ENCODE peak calls at places on chromosomes 3 and 15, in five cellular contexts. J, H, I, W and Q are unnamed samples.

GRCh38 chr3:191391873-191392808 is 61.8 kb upstream of the UTS2B start:
- DNase-seq in I (no peak), J (no peak), W (no peak), H (no peak), Q (no peak)

GRCh38 chr3:46717447-46718231 is at the start of gene PRSS50:
- DNase-seq in H (no peak), J (no peak), I (no peak), W (no peak), Q (no peak)

GRCh38 chr15:90598053-90598577 is 68.4 kb downstream of the CRTC3 start:
- DNase-seq in W (no peak), J (peak; percentile 68), H (no peak), I (no peak), Q (no peak)

GRCh38 chr3:8769088-8769822 is at the start of gene OXTR:
- DNase-seq in H (peak; percentile 87), I (no peak), J (peak; percentile 60), W (no peak), Q (no peak)

GRCh38 chr15:47872869-47873301 is 155.6 kb downstream of the SEMA6D start:
- DNase-seq in W (no peak), H (peak; percentile 45), J (no peak), I (no peak), Q (no peak)

GRCh38 chr3:49725906-49726681 is 2.3 kb upstream of the GMPPB start:
- DNase-seq in H (no peak), W (no peak), J (no peak), I (no peak), Q (no peak)

GRCh38 chr3:121992601-121993560 is 29.2 kb downstream of the ILDR1 start:
- DNase-seq in H (no peak), W (no peak), J (no peak), I (no peak), Q (no peak)

GRCh38 chr15:89457086-89457485 is 39.3 kb downstream of the RHCG start:
- DNase-seq in J (no peak), W (no peak), I (peak; percentile 64), H (no peak), Q (no peak)

GRCh38 chr15:65177901-65178300 is 7.2 kb downstream of the CLPX start:
- DNase-seq in I (no peak), W (no peak), H (no peak), J (no peak), Q (peak; percentile 55)

GRCh38 chr3:167851749-167852148 is 116.2 kb downstream of the SERPINI1 start:
- DNase-seq in H (no peak), W (no peak), J (no peak), I (no peak), Q (no peak)

GRCh38 chr3:112124901-112125607 is 8.0 kb downstream of the GCSAM start:
- DNase-seq in I (no peak), J (no peak), H (no peak), W (no peak), Q (no peak)

GRCh38 chr3:112121577-112122547 is 11.2 kb downstream of the GCSAM start:
- DNase-seq in J (no peak), H (no peak), I (no peak), W (no peak), Q (no peak)

GRCh38 chr3:112122870-112123269 is 10.2 kb downstream of the GCSAM start:
- DNase-seq in H (no peak), I (no peak), J (no peak), W (no peak), Q (no peak)

GRCh38 chr3:112126501-112126900 is 6.5 kb downstream of the GCSAM start:
- DNase-seq in I (no peak), H (no peak), W (no peak), J (no peak), Q (peak; percentile 29)

GRCh38 chr3:112123548-112123947 is 9.5 kb downstream of the GCSAM start:
- DNase-seq in H (no peak), W (no peak), I (no peak), J (no peak), Q (no peak)
- TF ChIP-seq CTCF in H (no peak), W (no peak), I (no peak), J (no peak), Q (no peak)

GRCh38 chr3:172098698-172099494 is 59.5 kb downstream of the FNDC3B start:
- DNase-seq in H (peak; percentile 25), J (no peak), W (no peak), I (no peak), Q (no peak)
- H3K27ac ChIP-seq in H (peak overlapping the region; percentile 82), J (no peak overlapping the region), W (peak overlapping the region; percentile 40), I (no peak overlapping the region), Q (no peak overlapping the region)

GRCh38 chr3:30685267-30685667 is 78.9 kb downstream of the TGFBR2 start:
- DNase-seq in I (no peak), J (no peak), W (no peak), H (no peak), Q (no peak)
- H3K4me1 ChIP-seq in I (peaks cover 42% of the 10 kb centered on the region), J (peaks cover 22% of the 10 kb centered on the region), W (peaks cover 95% of the 10 kb centered on the region), H (peaks cover 6% of the 10 kb centered on the region), Q (peaks cover 32% of the 10 kb centered on the region)

GRCh38 chr3:16061491-16061890 is 113.0 kb upstream of the GALNT15 start:
- DNase-seq in W (no peak), J (no peak), I (no peak), H (no peak), Q (no peak)

GRCh38 chr3:16059081-16059537 is 115.4 kb upstream of the GALNT15 start:
- DNase-seq in H (no peak), I (no peak), J (no peak), W (no peak), Q (no peak)

GRCh38 chr3:16059700-16060357 is 114.7 kb upstream of the GALNT15 start:
- DNase-seq in H (no peak), I (peak; percentile 19), W (no peak), J (no peak), Q (no peak)

GRCh38 chr3:16060945-16061344 is 113.5 kb upstream of the GALNT15 start:
- DNase-seq in H (no peak), I (no peak), J (peak; percentile 46), W (no peak), Q (peak; percentile 45)

DNA sequence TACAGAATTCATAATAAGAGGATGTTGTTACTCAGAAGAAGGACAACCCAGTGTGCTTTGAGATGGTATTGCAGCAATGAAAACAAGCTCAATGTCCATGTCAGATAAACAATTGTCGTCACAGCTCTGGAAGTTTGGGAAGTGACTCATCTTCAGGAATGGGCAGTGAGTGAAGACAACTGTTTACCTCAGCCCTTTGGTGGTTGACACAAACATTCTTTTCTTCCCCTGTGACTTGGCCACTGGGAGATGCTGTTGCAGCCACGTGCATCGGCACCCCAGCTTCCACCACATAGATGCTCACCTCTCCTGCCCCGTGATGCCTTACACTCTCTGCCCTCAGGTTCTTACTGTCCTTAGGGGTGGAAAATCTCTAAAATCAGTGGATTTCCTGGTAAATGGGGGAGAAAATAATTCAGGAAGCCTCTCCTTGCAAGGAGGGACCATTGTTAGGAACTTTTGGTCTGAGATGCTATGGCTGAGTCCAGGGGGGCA is 114.1 kb upstream of the GALNT15 start:
- DNase-seq in H (no peak), I (peak; percentile 96), W (peak; percentile 39), J (peak; percentile 70), Q (peak; percentile 100)
- TF ChIP-seq CTCF in H (peak; percentile 43), I (peak; percentile 42), W (no peak), J (no peak), Q (peak; percentile 30)

DNA sequence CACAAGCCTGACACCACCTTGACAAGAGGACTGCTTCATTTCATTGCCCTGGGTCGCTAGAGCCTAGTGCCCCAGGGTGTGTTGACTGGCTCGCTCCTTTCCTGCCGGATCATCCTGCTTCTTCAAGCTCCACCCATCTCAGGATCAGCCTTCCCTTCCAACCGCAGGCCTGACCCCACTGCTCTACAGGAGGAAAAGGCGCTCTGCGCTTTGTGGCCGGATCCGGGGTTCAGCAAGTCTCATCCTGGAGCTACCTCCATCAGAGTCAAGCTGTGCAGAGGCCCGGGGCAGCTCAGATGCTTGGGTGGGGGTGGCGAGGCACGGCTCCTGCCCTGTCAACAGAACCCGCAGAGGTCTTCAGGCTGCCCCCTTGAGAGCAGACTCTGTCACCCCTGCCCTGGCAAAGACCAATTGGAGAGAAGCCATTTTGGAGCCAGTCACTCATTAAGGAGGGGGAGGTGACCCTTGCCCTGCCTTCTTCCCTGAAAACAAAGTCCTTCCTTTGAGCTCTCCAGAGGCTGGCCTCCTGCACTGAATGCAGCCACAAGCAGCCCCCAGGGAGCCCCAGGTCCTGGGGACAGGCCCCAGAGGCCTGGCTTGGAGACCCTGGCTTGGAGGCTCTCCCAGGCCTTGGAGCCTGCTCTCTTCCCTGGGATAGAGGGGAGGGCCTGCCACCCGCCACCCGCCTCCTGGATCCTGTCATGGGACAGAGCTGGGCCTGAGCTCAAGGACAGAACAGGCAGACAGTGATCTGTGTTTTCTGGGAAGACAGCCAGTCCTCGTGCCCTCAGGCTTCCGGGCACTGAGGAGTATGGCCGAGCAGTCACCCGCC is 80.3 kb downstream of the CPN2 start:
- DNase-seq in W (peak; percentile 86), J (peak; percentile 88), I (peak; percentile 45), H (peak; percentile 33), Q (no peak)
- H3K27ac ChIP-seq in W (peak overlapping the region; percentile 91), J (peak overlapping the region; percentile 92), I (peak overlapping the region; percentile 74), H (peak overlapping the region; percentile 53), Q (no peak overlapping the region)

DNA sequence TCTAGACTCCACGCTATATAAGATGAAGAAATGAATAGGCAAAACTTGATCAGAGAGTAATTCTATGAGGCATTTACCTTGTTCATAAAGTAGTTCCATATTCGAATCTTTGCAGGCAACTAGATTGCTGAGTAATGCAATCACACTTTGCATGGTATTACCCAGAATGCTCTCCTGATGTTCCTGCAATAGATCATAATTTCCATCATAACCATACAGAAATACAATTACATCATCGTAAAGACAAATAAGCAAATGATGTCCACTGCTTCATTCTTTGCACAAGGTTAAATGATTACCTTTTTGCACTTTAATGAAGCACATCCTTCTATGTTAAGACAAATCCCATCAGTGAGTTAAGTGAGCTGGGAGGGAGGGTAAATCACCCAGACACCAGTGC is 366.6 kb downstream of the CTNNB1 start:
- DNase-seq in I (no peak), W (no peak), H (no peak), J (no peak), Q (no peak)
- H3K4me1 ChIP-seq in I (peaks cover 3% of the 10 kb centered on the region), W (no peaks in the 10 kb centered on the region), H (no peaks in the 10 kb centered on the region), J (no peaks in the 10 kb centered on the region), Q (no peaks in the 10 kb centered on the region)